ENCODE peak calls at places on chromosomes 7 and 10, in six cellular contexts. Y is ovary; N is transverse colon; E is stomach; S is CD4-positive, alpha-beta memory T cell; X is tibial artery. I is an unnamed sample.
A peak's percentile ranks its signal among the peaks of the same experiment; 100 is the strongest.

GRCh38 chr7:81013036-81013435 is 94.2 kb upstream of the SEMA3C start:
- DNase-seq in Y (no peak), N (no peak), E (no peak), X (no peak), S (no peak), I (no peak)

GRCh38 chr7:42406358-42406757 is 169.3 kb upstream of the GLI3 start:
- DNase-seq in S (no peak), X (no peak), N (no peak), E (no peak), Y (no peak), I (no peak)

GRCh38 chr7:95545007-95545615 is 51.2 kb downstream of the PDK4 start:
- DNase-seq in E (peak; percentile 55), N (peak; percentile 73), X (peak; percentile 62), S (no peak), Y (peak; percentile 41), I (no peak)

GRCh38 chr10:14422431-14422830 is 91.7 kb upstream of the FRMD4A start:
- DNase-seq in X (no peak), S (no peak), N (no peak), E (no peak), Y (no peak), I (no peak)

GRCh38 chr7:43723002-43723331 is 6.4 kb downstream of the COA1 start:
- DNase-seq in S (no peak), N (no peak), Y (no peak), E (no peak), X (no peak), I (no peak)

GRCh38 chr10:65204999-65205398 is 1683.8 kb downstream of the REEP3 start:
- DNase-seq in E (no peak), Y (no peak), S (no peak), N (no peak), X (no peak), I (no peak)

GRCh38 chr10:119025776-119026175 is 3.7 kb upstream of the NANOS1 start:
- DNase-seq in Y (no peak), N (no peak), X (no peak), S (no peak), E (peak; percentile 76), I (no peak)

GRCh38 chr7:11552676-11553075 is 279.3 kb downstream of the THSD7A start:
- DNase-seq in N (no peak), X (no peak), Y (no peak), S (no peak), E (no peak), I (no peak)

GRCh38 chr10:63430091-63430998 is 35.4 kb downstream of the JMJD1C start:
- DNase-seq in N (no peak), S (no peak), X (no peak), Y (no peak), E (no peak), I (no peak)

GRCh38 chr7:27631411-27631810 is 31.3 kb downstream of the HIBADH start:
- DNase-seq in X (no peak), E (no peak), N (no peak), S (no peak), Y (no peak), I (no peak)

GRCh38 chr7:80641548-80641947 is 3.1 kb downstream of the CD36 start:
- DNase-seq in E (no peak), X (no peak), S (no peak), N (no peak), Y (no peak), I (no peak)

GRCh38 chr10:101867931-101868330 is 24.3 kb upstream of the KCNIP2 start:
- DNase-seq in Y (no peak), E (no peak), N (no peak), X (no peak), S (no peak), I (no peak)

GRCh38 chr10:103333934-103334520 is 16.9 kb downstream of the PCGF6 start:
- DNase-seq in N (no peak), E (no peak), X (no peak), Y (no peak), S (peak; percentile 13), I (peak; percentile 27)

GRCh38 chr7:27697861-27698430 is 35.3 kb upstream of the HIBADH start:
- DNase-seq in N (peak; percentile 63), X (peak; percentile 45), E (peak; percentile 59), Y (no peak), S (no peak), I (peak; percentile 3)

GRCh38 chr7:2725178-2726105 is 37.4 kb downstream of the AMZ1 start:
- DNase-seq in Y (peak; percentile 17), E (peak; percentile 17), S (no peak), N (no peak), X (peak; percentile 12), I (no peak)

GRCh38 chr10:130495891-130496642 is 359.9 kb downstream of the GLRX3 start:
- DNase-seq in X (no peak), S (no peak), Y (no peak), E (no peak), N (no peak), I (no peak)

GRCh38 chr7:17849504-17849903 is 90.8 kb downstream of the SNX13 start:
- DNase-seq in S (no peak), X (no peak), N (no peak), Y (no peak), E (no peak), I (no peak)

GRCh38 chr10:77801474-77802238 is 124.9 kb downstream of the DLG5 start:
- DNase-seq in S (peak; percentile 43), N (no peak), Y (no peak), E (no peak), X (no peak), I (peak; percentile 56)

GRCh38 chr7:44383566-44383965 is 58.2 kb upstream of the CAMK2B start:
- DNase-seq in X (peak; percentile 45), Y (no peak), E (peak; percentile 21), S (no peak), N (no peak), I (no peak)

GRCh38 chr10:52318136-52318810 is 4.2 kb downstream of the DKK1 start:
- DNase-seq in S (no peak), E (no peak), N (no peak), X (no peak), Y (no peak), I (no peak)

GRCh38 chr10:126993208-126993607 is 88.0 kb downstream of the DOCK1 start:
- DNase-seq in E (no peak), S (no peak), Y (no peak), N (no peak), X (no peak), I (no peak)

GRCh38 chr7:148883233-148884048 is 650 bp downstream of the EZH2 start:
- DNase-seq in E (peak; percentile 34), S (peak; percentile 66), N (peak; percentile 41), Y (no peak), X (peak; percentile 44), I (peak; percentile 70)

GRCh38 chr10:121036431-121036830 is 185.3 kb downstream of the WDR11 start:
- DNase-seq in Y (no peak), S (no peak), X (no peak), N (peak; percentile 20), E (no peak), I (no peak)

GRCh38 chr10:117480097-117480496 is 62.4 kb upstream of the EMX2 start:
- DNase-seq in N (no peak), S (no peak), X (no peak), Y (no peak), E (no peak), I (no peak)

GRCh38 chr7:22688034-22688433 is 39.0 kb upstream of the IL6 start:
- DNase-seq in E (no peak), S (no peak), N (no peak), Y (no peak), X (no peak), I (no peak)

GRCh38 chr7:47492720-47493119 is 89.2 kb downstream of the TNS3 start:
- DNase-seq in X (no peak), S (no peak), N (no peak), Y (no peak), E (no peak), I (no peak)
- H3K4me1 ChIP-seq in X (peaks cover 11% of the 10 kb centered on the region), S (no peaks in the 10 kb centered on the region), N (peaks cover 26% of the 10 kb centered on the region), Y (peaks cover 21% of the 10 kb centered on the region), E (peaks cover 78% of the 10 kb centered on the region), I (no peaks in the 10 kb centered on the region)

GRCh38 chr10:124955872-124956271 is 13.9 kb downstream of the ZRANB1 start:
- DNase-seq in E (no peak), S (no peak), Y (no peak), X (no peak), N (no peak), I (no peak)

GRCh38 chr10:124953421-124953820 is 11.5 kb downstream of the ZRANB1 start:
- DNase-seq in E (no peak), N (no peak), Y (no peak), S (no peak), X (no peak), I (no peak)

GRCh38 chr10:124952123-124952522 is 10.2 kb downstream of the ZRANB1 start:
- DNase-seq in X (no peak), E (no peak), S (no peak), Y (no peak), N (no peak), I (no peak)

GRCh38 chr10:124956764-124957163 is 14.8 kb downstream of the ZRANB1 start:
- DNase-seq in N (no peak), S (no peak), Y (no peak), E (no peak), X (no peak), I (no peak)

GRCh38 chr10:124955243-124955642 is 13.3 kb downstream of the ZRANB1 start:
- DNase-seq in E (no peak), X (no peak), Y (no peak), N (no peak), S (no peak), I (no peak)
- H3K4me1 ChIP-seq in E (peaks cover 68% of the 10 kb centered on the region), X (peaks cover 4% of the 10 kb centered on the region), Y (peaks cover 10% of the 10 kb centered on the region), N (peaks cover 1% of the 10 kb centered on the region), S (peaks cover 7% of the 10 kb centered on the region), I (peaks cover 6% of the 10 kb centered on the region)

GRCh38 chr10:79069325-79070090 is 742 bp downstream of the ZMIZ1 start:
- DNase-seq in S (peak; percentile 55), E (peak; percentile 61), N (peak; percentile 64), X (peak; percentile 60), Y (peak; percentile 65), I (no peak)
- H3K4me1 ChIP-seq in S (peaks cover 43% of the 10 kb centered on the region), E (peaks cover 66% of the 10 kb centered on the region), N (peaks cover 46% of the 10 kb centered on the region), X (peaks cover 37% of the 10 kb centered on the region), Y (peaks cover 25% of the 10 kb centered on the region), I (peaks cover 43% of the 10 kb centered on the region)

GRCh38 chr10:3877092-3878000 is 92.3 kb upstream of the KLF6 start:
- DNase-seq in X (no peak), N (no peak), E (no peak), S (no peak), Y (no peak), I (no peak)

GRCh38 chr10:3874988-3875841 is 90.2 kb upstream of the KLF6 start:
- DNase-seq in N (peak; percentile 48), E (no peak), Y (no peak), X (peak; percentile 44), S (peak; percentile 73), I (peak; percentile 71)

GRCh38 chr10:3873728-3874461 is 88.9 kb upstream of the KLF6 start:
- DNase-seq in E (no peak), S (peak; percentile 85), X (no peak), Y (no peak), N (no peak), I (peak; percentile 87)

GRCh38 chr10:3876563-3876962 is 91.6 kb upstream of the KLF6 start:
- DNase-seq in X (no peak), N (no peak), E (no peak), S (no peak), Y (no peak), I (no peak)

DNA sequence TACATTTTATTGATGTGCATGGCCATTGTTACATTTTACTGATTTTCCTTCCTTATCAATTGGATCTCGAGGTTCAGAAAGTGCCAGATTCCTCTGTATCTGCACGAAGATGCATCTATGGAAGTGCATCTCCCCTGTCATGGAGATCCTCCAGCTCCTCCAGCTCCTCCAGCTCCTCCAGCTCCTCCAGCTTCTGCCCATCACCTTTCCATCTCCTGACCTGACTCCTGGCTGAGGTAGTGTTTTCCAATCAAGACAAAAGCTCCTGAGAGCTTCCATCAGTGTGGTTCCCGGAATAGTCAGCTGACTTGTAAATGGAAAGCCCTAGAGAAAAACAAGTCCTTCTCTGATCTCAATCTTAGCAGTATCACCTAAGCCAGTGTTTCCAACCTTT is 90.8 kb upstream of the KLF6 start:
- DNase-seq in E (no peak), S (no peak), N (no peak), X (no peak), Y (no peak), I (no peak)
- H3K4me1 ChIP-seq in E (peaks cover 37% of the 10 kb centered on the region), S (peaks cover 68% of the 10 kb centered on the region), N (peaks cover 33% of the 10 kb centered on the region), X (no peaks in the 10 kb centered on the region), Y (no peaks in the 10 kb centered on the region), I (peaks cover 55% of the 10 kb centered on the region)

I was measured in CD4-positive, CD25-positive, alpha-beta regulatory T cell.